ENCODE peak calls at places on chromosomes 1 and 21, in four cellular contexts. A is K562, E is WTC11, C is GM12878. X is an unnamed sample.

GRCh38 chr1:20732588-20733360 is at the start of gene SH2D5:
- DNase-seq in E (peak), A (peak), C (peak), X (peak)

GRCh38 chr1:216722841-216723240 is 388 bp downstream of the ESRRG start:
- DNase-seq in A (no peak), C (no peak), E (no peak), X (peak)

GRCh38 chr1:30930631-30931173 is 22.1 kb upstream of the SDC3 start:
- DNase-seq in C (no peak), E (no peak), A (no peak), X (peak)

GRCh38 chr1:168135982-168136708 is 585 bp downstream of the GPR161 start:
- DNase-seq in E (peak), C (no peak), A (peak), X (peak)

GRCh38 chr1:53137729-53138128 is 4.7 kb downstream of the SLC1A7 start:
- DNase-seq in E (no peak), C (no peak), A (peak), X (peak)

GRCh38 chr1:201585901-201586300 is 47.0 kb downstream of the NAV1 start:
- DNase-seq in E (no peak), C (no peak), A (no peak), X (no peak)

GRCh38 chr1:231395051-231395995 is 26.8 kb downstream of the EGLN1 start:
- DNase-seq in E (no peak), C (no peak), A (no peak), X (no peak)

GRCh38 chr1:181100924-181101323 is 12.4 kb downstream of the IER5 start:
- DNase-seq in C (no peak), A (no peak), E (no peak), X (no peak)

GRCh38 chr1:53715478-53715877 is 23.5 kb downstream of the GLIS1 start:
- DNase-seq in A (peak), E (peak), C (no peak), X (peak)

GRCh38 chr21:41953831-41954653 is at the start of gene C2CD2:
- DNase-seq in E (peak), C (no peak), A (peak), X (peak)

GRCh38 chr1:39544327-39544726 is 32.3 kb downstream of the PABPC4 start:
- DNase-seq in C (no peak), A (no peak), E (no peak), X (no peak)

GRCh38 chr1:172390620-172391491 is 29.6 kb upstream of the C1orf105 start:
- DNase-seq in A (no peak), E (peak), C (peak), X (peak)

GRCh38 chr1:165403835-165404482 is 41.0 kb downstream of the RXRG start:
- DNase-seq in E (peak), A (peak), C (no peak), X (peak)

GRCh38 chr1:217049081-217049480 is 325.9 kb upstream of the ESRRG start:
- DNase-seq in E (no peak), A (no peak), C (no peak), X (no peak)

GRCh38 chr1:247429526-247429925 is 13.6 kb downstream of the NLRP3 start:
- DNase-seq in A (no peak), E (no peak), C (no peak), X (no peak)

GRCh38 chr1:203650012-203650836 is 23.6 kb downstream of the ATP2B4 start:
- DNase-seq in A (peak), E (peak), C (no peak), X (peak)

GRCh38 chr1:222736972-222737371 is at the start of gene FAM177B:
- DNase-seq in E (no peak), C (no peak), A (no peak), X (no peak)

GRCh38 chr1:51989582-51990477 is 670 bp downstream of the RAB3B start:
- DNase-seq in A (no peak), E (peak), C (no peak), X (peak)

GRCh38 chr1:2817784-2818564 is 16.5 kb upstream of the TTC34 start:
- DNase-seq in A (no peak), E (no peak), C (no peak), X (no peak)

GRCh38 chr1:154765970-154766369 is 104.1 kb downstream of the KCNN3 start:
- DNase-seq in E (peak), A (no peak), C (no peak), X (peak)

GRCh38 chr1:89553195-89553584 is 28.6 kb downstream of the LRRC8B start:
- DNase-seq in E (no peak), C (no peak), A (no peak), X (no peak)

DNA sequence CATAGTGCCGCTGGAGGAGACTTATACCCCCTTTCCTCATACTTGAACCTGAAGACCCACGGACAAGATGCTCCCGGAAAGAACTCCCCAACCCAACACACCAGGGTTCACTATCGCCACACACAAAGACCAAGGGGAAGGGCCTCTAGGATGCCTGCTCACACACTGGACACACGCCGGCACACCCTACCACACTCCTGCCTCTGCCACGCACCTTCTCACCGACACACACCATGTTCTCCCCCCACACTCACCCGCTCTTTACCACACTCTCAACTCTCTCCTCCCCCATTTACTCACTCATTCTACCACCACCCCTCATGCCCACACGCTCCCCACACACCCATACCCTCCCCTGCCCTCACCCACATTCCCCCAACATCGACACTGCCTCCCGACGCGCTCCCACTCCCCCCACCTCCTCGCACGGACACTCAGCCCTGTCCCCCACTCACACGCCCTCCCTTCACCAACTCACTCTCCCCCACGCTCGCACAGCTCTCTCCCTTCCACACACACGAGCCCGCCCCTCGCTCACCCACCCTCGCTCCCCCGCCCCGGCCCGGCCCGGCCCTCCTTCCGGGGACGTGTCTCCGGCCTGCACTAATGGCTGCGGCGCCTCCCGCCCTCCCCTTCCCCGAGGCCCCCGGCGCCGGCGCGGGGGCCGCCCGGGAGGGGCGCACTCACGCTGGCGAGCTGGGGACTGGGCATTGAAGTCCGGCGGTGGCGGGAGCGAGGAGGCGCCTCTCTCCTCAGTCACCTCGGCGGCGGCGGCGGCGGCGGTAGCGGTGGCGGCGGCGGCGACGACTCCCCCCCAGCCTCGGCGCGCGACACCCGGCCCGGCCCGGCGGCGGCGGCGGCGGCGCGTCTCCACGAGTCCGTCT is 626 bp downstream of the PTP4A2 start:
- DNase-seq in E (peak), C (no peak), A (peak), X (peak)
- TF ChIP-seq CREB1 in E (no peak), C (no peak), A (peak), X (no peak)

GRCh38 chr1:27658951-27659496 is 13.0 kb downstream of the IFI6 start:
- DNase-seq in E (no peak), A (no peak), C (peak), X (peak)

GRCh38 chr1:27663735-27664119 is 8.3 kb downstream of the IFI6 start:
- DNase-seq in E (no peak), C (no peak), A (no peak), X (no peak)

GRCh38 chr1:27659497-27660299 is 12.3 kb downstream of the IFI6 start:
- DNase-seq in A (peak), E (peak), C (peak), X (peak)

GRCh38 chr1:27660300-27660837 is 11.6 kb downstream of the IFI6 start:
- DNase-seq in C (no peak), E (no peak), A (no peak), X (no peak)

DNA sequence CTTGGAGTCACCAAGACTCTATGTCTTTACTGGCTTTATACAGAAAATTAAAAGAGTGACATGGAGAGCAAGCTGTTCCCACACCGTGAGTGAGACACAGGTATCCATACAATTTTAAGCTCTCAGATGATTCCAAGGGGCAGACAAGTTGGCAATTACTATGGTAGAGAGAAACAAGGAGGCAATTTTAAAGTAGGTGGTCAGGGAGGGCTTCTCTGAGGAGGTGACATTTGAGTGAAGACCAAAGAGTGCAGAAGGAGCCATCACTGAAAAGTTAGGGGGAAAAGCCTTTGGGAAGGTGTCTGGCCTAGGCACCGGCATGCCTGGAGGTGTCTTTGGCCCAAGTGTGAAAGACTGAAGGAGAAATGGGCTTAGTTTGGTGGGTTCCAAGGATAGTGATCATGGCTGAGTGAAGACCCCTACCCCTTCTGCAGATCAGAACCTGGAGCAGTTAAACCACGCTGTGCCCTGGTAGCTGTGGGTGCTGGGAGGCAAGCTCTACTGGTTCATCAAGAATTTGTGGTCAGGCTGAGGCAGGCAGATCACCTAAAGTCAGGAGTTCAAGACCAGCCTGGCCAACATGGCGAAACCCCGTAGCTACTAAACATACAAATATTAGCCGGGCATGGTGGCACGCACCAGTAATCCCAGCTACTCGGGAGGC is 10.4 kb downstream of the IFI6 start:
- DNase-seq in A (no peak), C (no peak), E (no peak), X (no peak)
- TF ChIP-seq CREB1 in A (no peak), C (no peak), E (no peak), X (no peak)

GRCh38 chr1:75334876-75335275 is 200.7 kb downstream of the LHX8 start:
- DNase-seq in E (no peak), A (no peak), C (no peak), X (no peak)

GRCh38 chr1:75327395-75327794 is 193.2 kb downstream of the LHX8 start:
- DNase-seq in C (no peak), A (no peak), E (no peak), X (no peak)

GRCh38 chr1:75328691-75329090 is 194.5 kb downstream of the LHX8 start:
- DNase-seq in E (no peak), A (no peak), C (no peak), X (peak)

DNA sequence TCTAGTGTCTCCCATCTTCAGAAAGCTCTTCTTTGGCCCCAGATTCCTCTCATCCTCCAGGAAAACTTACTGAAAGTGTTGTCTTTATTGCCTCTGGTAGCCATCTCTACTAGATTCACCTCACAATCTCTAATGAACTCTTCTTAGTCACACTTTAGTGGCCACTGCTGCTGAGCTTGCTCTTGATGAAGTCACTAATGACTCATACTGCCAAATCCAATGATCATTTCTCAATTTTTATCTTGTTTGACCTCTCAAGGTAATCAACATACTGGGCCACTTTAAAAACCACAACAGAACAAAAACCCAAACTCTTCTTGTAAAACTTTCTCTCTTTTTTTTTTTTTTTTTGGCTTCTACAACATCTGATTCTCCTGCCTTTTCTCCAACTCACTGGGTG is 196.4 kb downstream of the LHX8 start:
- DNase-seq in C (no peak), E (no peak), A (no peak), X (no peak)
- TF ChIP-seq CREB1 in C (no peak), E (no peak), A (no peak), X (no peak)

GRCh38 chr1:147390185-147390542 is 147.7 kb downstream of the CHD1L start:
- DNase-seq in A (no peak), E (no peak), C (no peak), X (peak)
- TF ChIP-seq CREB1 in A (no peak), E (no peak), C (no peak), X (no peak)

GRCh38 chr1:6157528-6158174 is 22.5 kb downstream of the CHD5 start:
- DNase-seq in C (no peak), A (peak), E (no peak), X (no peak)
- TF ChIP-seq CREB1 in C (no peak), A (no peak), E (no peak), X (no peak)

GRCh38 chr1:158199840-158200239 is 19.1 kb downstream of the CD1D start:
- DNase-seq in E (no peak), A (no peak), C (no peak), X (no peak)
- TF ChIP-seq CREB1 in E (no peak), A (no peak), C (no peak), X (no peak)

X was measured in GM23338.